ENCODE peak calls at places on chromosomes 16 and 17, in five cellular contexts. E is prostate gland, G is mucosa of descending colon, V is cardiac muscle cell, C is left lung. H is an unnamed sample. For H3K9me3, the result is how much of the 10 kb centered on the place peaks cover.

GRCh38 chr16:64892843-64893242 is 229.0 kb downstream of the CDH11 start:
- DNase-seq in E (no peak), G (no peak), V (no peak), C (no peak), H (no peak)

GRCh38 chr17:41695954-41696720 is 7.5 kb downstream of the EIF1 start:
- DNase-seq in E (no peak), G (no peak), V (peak), C (peak), H (peak)

GRCh38 chr17:6712058-6712853 is 913 bp downstream of the SLC13A5 start:
- DNase-seq in E (no peak), G (no peak), V (peak), C (no peak), H (no peak)

GRCh38 chr17:4577386-4577993 is 6.8 kb upstream of the SMTNL2 start:
- DNase-seq in E (no peak), G (no peak), V (no peak), C (no peak), H (no peak)

GRCh38 chr16:11161439-11161838 is 94.6 kb downstream of the SOCS1 start:
- DNase-seq in E (no peak), G (peak), V (no peak), C (no peak), H (no peak)

GRCh38 chr16:87895641-87896141 is 26.4 kb upstream of the SLC7A5 start:
- DNase-seq in E (no peak), G (no peak), V (no peak), C (peak), H (no peak)

GRCh38 chr16:87338155-87338765 is 21.1 kb upstream of the C16orf95 start:
- DNase-seq in E (no peak), G (peak), V (no peak), C (no peak), H (no peak)

GRCh38 chr16:84471966-84472365 is 32.5 kb downstream of the MEAK7 start:
- DNase-seq in E (no peak), G (no peak), V (no peak), C (no peak), H (no peak)

GRCh38 chr16:53668869-53669268 is 34.8 kb downstream of the RPGRIP1L start:
- DNase-seq in E (no peak), G (no peak), V (no peak), C (no peak), H (no peak)

GRCh38 chr17:60863892-60864673 is 186.4 kb downstream of the BCAS3 start:
- DNase-seq in E (no peak), G (no peak), V (no peak), C (no peak), H (no peak)

GRCh38 chr17:15981646-15982580 is 17.6 kb downstream of the ZSWIM7 start:
- DNase-seq in E (no peak), G (no peak), V (no peak), C (no peak), H (no peak)

GRCh38 chr16:4780235-4780634 is 7.9 kb downstream of the SEPTIN12 start:
- DNase-seq in E (no peak), G (no peak), V (no peak), C (no peak), H (no peak)

GRCh38 chr17:33291248-33292183 is 1.6 kb downstream of the ASIC2 start:
- DNase-seq in E (no peak), G (peak), V (peak), C (no peak), H (peak)

GRCh38 chr17:51734462-51734861 is 424.1 kb downstream of the CA10 start:
- DNase-seq in E (no peak), G (no peak), V (no peak), C (no peak), H (no peak)

GRCh38 chr16:29007865-29008593 is 23.2 kb downstream of the LAT start:
- DNase-seq in E (no peak), G (peak), V (no peak), C (no peak), H (no peak)

GRCh38 chr17:10646393-10646990 is 10.6 kb downstream of the MYH3 start:
- DNase-seq in E (peak), G (no peak), V (peak), C (peak), H (peak)

GRCh38 chr16:64648282-64648681 is 473.6 kb downstream of the CDH11 start:
- DNase-seq in E (no peak), G (no peak), V (no peak), C (no peak), H (no peak)

GRCh38 chr16:21190599-21190998 is 20.8 kb downstream of the ZP2 start:
- DNase-seq in E (no peak), G (no peak), V (no peak), C (no peak), H (no peak)

GRCh38 chr16:77759821-77760220 is 28.5 kb upstream of the VAT1L start:
- DNase-seq in E (no peak), G (no peak), V (no peak), C (no peak), H (no peak)

GRCh38 chr16:89437251-89437987 is 52.9 kb downstream of the ANKRD11 start:
- DNase-seq in E (no peak), G (peak), V (no peak), C (no peak), H (no peak)

GRCh38 chr16:89436362-89436761 is 54.0 kb downstream of the ANKRD11 start:
- DNase-seq in E (no peak), G (peak), V (no peak), C (no peak), H (no peak)

GRCh38 chr16:89437991-89438390 is 52.4 kb downstream of the ANKRD11 start:
- DNase-seq in E (no peak), G (peak), V (no peak), C (no peak), H (no peak)

GRCh38 chr16:89434490-89434889 is 55.9 kb downstream of the ANKRD11 start:
- DNase-seq in E (no peak), G (peak), V (no peak), C (no peak), H (no peak)

GRCh38 chr16:89435051-89435450 is 55.3 kb downstream of the ANKRD11 start:
- DNase-seq in E (no peak), G (peak), V (no peak), C (no peak), H (no peak)
- H3K4me3 ChIP-seq in E (no peak), G (no peak), V (no peak), C (no peak), H (no peak)

DNA sequence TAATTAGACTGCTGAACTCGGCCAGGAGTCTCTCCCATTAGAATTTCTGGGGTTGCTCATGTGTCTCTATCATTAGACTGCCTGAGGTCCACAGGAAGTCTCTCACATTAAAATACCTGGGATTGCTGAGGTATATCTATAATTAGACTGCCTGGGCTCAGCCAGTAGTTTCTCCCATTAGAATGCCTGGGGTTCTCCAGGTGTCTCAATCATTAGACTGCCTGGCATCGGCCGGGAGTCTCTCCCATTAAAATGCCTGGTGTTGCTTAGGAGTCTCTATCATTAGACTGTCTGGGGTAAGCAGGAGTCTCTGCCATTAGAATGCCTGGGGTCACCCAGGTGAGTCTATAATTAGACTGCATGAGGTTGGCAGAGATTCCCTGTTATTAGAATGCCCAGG is 2233.4 kb downstream of the TP53TG3F start:
- DNase-seq in E (no peak), G (no peak), V (no peak), C (no peak), H (no peak)
- H3K9me3 ChIP-seq in E (under half), G (half or more), V (under half), C (half or more), H (under half)

DNA sequence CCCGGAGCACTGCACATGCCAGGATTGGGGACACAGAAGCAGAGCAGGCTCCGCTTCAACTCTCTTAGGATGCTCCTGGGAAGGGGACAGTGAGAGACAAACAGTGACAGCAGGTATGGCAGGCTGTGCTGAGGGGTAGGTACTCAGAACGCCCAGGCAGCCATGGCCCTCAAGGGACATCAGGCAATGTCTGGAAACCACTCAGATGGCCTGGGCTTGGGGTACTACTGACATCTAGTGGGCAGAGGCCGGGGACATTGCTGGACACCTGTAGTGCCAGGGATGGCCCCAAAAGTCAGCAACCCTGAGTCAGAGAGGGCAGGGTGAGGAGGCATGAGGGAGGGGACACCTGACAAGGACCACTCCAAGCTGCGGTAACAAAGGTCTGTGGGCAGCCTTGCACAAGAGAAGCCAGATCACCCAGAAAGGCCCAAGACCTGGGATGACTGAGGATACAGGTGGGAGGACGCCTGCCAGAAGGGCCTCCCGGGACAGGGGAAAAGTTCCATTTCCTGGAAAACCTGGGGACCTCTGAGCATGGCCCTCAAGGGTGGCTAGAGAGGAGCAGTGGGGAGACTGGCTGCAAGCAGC is 21.2 kb downstream of the PEMT start:
- DNase-seq in E (peak), G (no peak), V (peak), C (no peak), H (peak)
- TF ChIP-seq CTCF in E (peak), G (no peak), V (peak), C (peak), H (peak)

GRCh38 chr16:3264137-3265036 is 8.0 kb upstream of the MEFV start:
- DNase-seq in E (peak), G (peak), V (peak), C (peak), H (peak)

GRCh38 chr16:3266873-3267537 is 10.6 kb upstream of the MEFV start:
- DNase-seq in E (no peak), G (no peak), V (peak), C (no peak), H (no peak)

GRCh38 chr16:3259097-3259496 is 2.7 kb upstream of the MEFV start:
- DNase-seq in E (no peak), G (no peak), V (no peak), C (peak), H (no peak)

GRCh38 chr16:3259829-3260228 is 3.4 kb upstream of the MEFV start:
- DNase-seq in E (no peak), G (no peak), V (no peak), C (no peak), H (no peak)

GRCh38 chr16:3262517-3262916 is 6.1 kb upstream of the MEFV start:
- DNase-seq in E (no peak), G (no peak), V (no peak), C (no peak), H (no peak)
- H3K4me3 ChIP-seq in E (no peak), G (no peak), V (no peak), C (no peak), H (no peak)

DNA sequence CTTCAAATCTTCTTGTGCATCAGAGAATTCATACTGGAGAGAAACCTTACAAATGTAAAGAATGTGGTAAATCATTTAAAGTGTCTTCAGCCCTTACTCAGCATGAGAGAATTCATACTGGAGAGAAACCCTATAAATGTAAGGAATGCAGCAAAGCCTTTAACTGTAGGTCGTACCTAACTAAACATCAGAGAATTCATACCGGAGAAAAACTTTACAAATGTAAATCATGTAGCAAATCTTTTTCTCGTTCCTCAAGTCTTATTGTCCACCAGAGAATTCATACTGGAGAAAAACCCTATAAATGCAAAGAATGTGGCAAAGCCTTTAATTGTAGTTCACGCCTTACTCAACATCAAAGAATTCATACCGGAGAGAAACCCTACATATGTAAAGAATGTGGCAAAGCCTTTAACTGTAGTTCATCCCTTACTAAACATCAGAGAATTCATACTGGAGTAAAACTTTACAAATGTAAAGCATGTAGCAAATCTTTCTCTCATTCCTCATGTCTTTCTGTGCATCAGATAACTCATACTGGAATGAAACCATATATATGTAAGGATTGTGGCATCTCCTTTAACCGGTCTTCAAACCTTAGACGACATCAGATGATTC is 118.5 kb upstream of the ZNF267 start:
- DNase-seq in E (no peak), G (no peak), V (no peak), C (no peak), H (no peak)
- H3K9me3 ChIP-seq in E (under half), G (half or more), V (under half), C (half or more), H (under half)

GRCh38 chr16:82671743-82672142 is 45.0 kb downstream of the CDH13 start:
- DNase-seq in E (no peak), G (no peak), V (no peak), C (no peak), H (no peak)
- TF ChIP-seq CTCF in E (no peak), G (peak), V (peak), C (no peak), H (no peak)

H was measured in body of pancreas.